ENCODE peak calls at places on chromosomes 12 and 14, in ten cellular contexts. Q is stimulated activated CD4-positive, alpha-beta T cell treated with anti-CD3 and anti-CD28 coated beads, Interleukin-15, amount 100 ng/mL, for 48 hours; V is NCI-H524 treated with DMSO at 0.1 percent for 48 hours; F is COR-L47; Z is Kasumi-1; T is fibroblast of the conjunctiva; W is progenitor cell of endocrine pancreas; G is Caki2; B is CD4-positive, CD25-positive, alpha-beta regulatory T cell; A is left ventricle myocardium superior. D is an unnamed sample.

GRCh38 chr12:41112903-41113302 is 75.2 kb upstream of the PDZRN4 start:
- DNase-seq in Q (no peak), V (no peak), F (no peak), Z (no peak), T (no peak), W (no peak), G (no peak), B (no peak), A (no peak), D (no peak)

GRCh38 chr12:110379201-110379600 is 24.3 kb downstream of the ANAPC7 start:
- DNase-seq in Q (no peak), V (no peak), F (no peak), Z (no peak), T (no peak), W (no peak), G (no peak), B (no peak), A (no peak), D (peak)

GRCh38 chr12:116182359-116183063 is 95.0 kb downstream of the MED13L start:
- DNase-seq in Q (no peak), V (peak), F (no peak), Z (no peak), T (no peak), W (no peak), G (no peak), B (no peak), A (no peak), D (no peak)

GRCh38 chr12:11622774-11623375 is 26.6 kb upstream of the ETV6 start:
- DNase-seq in Q (no peak), V (no peak), F (no peak), Z (peak), T (no peak), W (no peak), G (no peak), B (no peak), A (no peak), D (peak)

GRCh38 chr12:110658242-110658641 is 30.7 kb downstream of the HVCN1 start:
- DNase-seq in Q (no peak), V (no peak), F (no peak), Z (no peak), T (no peak), W (no peak), G (no peak), B (no peak), A (no peak), D (no peak)

GRCh38 chr12:64678248-64678647 is 68.0 kb downstream of the RASSF3 start:
- DNase-seq in Q (no peak), V (no peak), F (no peak), Z (no peak), T (no peak), W (no peak), G (no peak), B (no peak), A (no peak), D (no peak)

GRCh38 chr14:77204457-77204796 is 22.8 kb downstream of the TMEM63C start:
- DNase-seq in Q (no peak), V (no peak), F (peak), Z (no peak), T (no peak), W (no peak), G (no peak), B (no peak), A (no peak), D (no peak)

GRCh38 chr12:108854453-108855283 is 2.7 kb downstream of the SSH1 start:
- DNase-seq in Q (no peak), V (no peak), F (no peak), Z (no peak), T (peak), W (no peak), G (peak), B (no peak), A (peak), D (peak)

GRCh38 chr14:32366995-32367394 is 37.9 kb downstream of the AKAP6 start:
- DNase-seq in Q (no peak), V (no peak), F (peak), Z (no peak), T (peak), W (no peak), G (no peak), B (no peak), A (no peak), D (no peak)

GRCh38 chr14:23034498-23035302 is at the start of gene PSMB5:
- DNase-seq in Q (peak), V (no peak), F (no peak), Z (no peak), T (peak), W (peak), G (peak), B (peak), A (peak), D (peak)

GRCh38 chr14:75069021-75069810 is at the start of gene ZC2HC1C:
- DNase-seq in Q (peak), V (no peak), F (peak), Z (peak), T (peak), W (peak), G (peak), B (peak), A (peak), D (peak)

GRCh38 chr14:26138764-26139445 is 458.9 kb downstream of the NOVA1 start:
- DNase-seq in Q (no peak), V (no peak), F (no peak), Z (no peak), T (no peak), W (no peak), G (peak), B (no peak), A (no peak), D (peak)

GRCh38 chr12:66149702-66150398 is 19.3 kb upstream of the LLPH start:
- DNase-seq in Q (no peak), V (no peak), F (no peak), Z (peak), T (no peak), W (no peak), G (no peak), B (no peak), A (peak), D (no peak)

GRCh38 chr12:78818487-78818886 is 46.1 kb upstream of the SYT1 start:
- DNase-seq in Q (no peak), V (no peak), F (no peak), Z (no peak), T (no peak), W (no peak), G (no peak), B (no peak), A (no peak), D (no peak)

GRCh38 chr12:131312793-131313545 is 359.3 kb downstream of the ADGRD1 start:
- DNase-seq in Q (no peak), V (no peak), F (no peak), Z (no peak), T (no peak), W (no peak), G (no peak), B (no peak), A (no peak), D (no peak)

GRCh38 chr14:102949062-102949800 is 26.8 kb downstream of the AMN start:
- DNase-seq in Q (no peak), V (no peak), F (no peak), Z (peak), T (no peak), W (no peak), G (peak), B (peak), A (no peak), D (peak)

GRCh38 chr12:49088190-49088931 is 6.2 kb downstream of the DHH start:
- DNase-seq in Q (peak), V (peak), F (peak), Z (peak), T (peak), W (peak), G (peak), B (peak), A (peak), D (peak)

GRCh38 chr12:27732281-27732680 is 21.6 kb downstream of the MRPS35 start:
- DNase-seq in Q (no peak), V (peak), F (no peak), Z (peak), T (no peak), W (no peak), G (no peak), B (peak), A (no peak), D (no peak)

GRCh38 chr14:80074905-80075304 is 136.4 kb downstream of the DIO2 start:
- DNase-seq in Q (no peak), V (no peak), F (no peak), Z (no peak), T (no peak), W (no peak), G (no peak), B (no peak), A (no peak), D (no peak)

GRCh38 chr12:95796982-95797289 is 6.4 kb upstream of the NTN4 start:
- DNase-seq in Q (no peak), V (no peak), F (no peak), Z (no peak), T (no peak), W (no peak), G (no peak), B (no peak), A (no peak), D (no peak)

GRCh38 chr14:59407246-59407615 is 57.9 kb downstream of the GPR135 start:
- DNase-seq in Q (no peak), V (no peak), F (no peak), Z (no peak), T (peak), W (no peak), G (no peak), B (no peak), A (no peak), D (peak)

GRCh38 chr14:73662439-73663056 is 17.8 kb downstream of the DNAL1 start:
- DNase-seq in Q (no peak), V (peak), F (no peak), Z (peak), T (peak), W (no peak), G (peak), B (no peak), A (no peak), D (peak)

GRCh38 chr14:93317836-93318807 is 14.7 kb downstream of the BTBD7 start:
- DNase-seq in Q (no peak), V (no peak), F (no peak), Z (peak), T (peak), W (no peak), G (peak), B (no peak), A (no peak), D (peak)